ENCODE peak calls at places on chromosomes 4 and X, in seven cellular contexts. One of them, this sample, is unnamed. For H3K27me3, the result is how much of the 10 kb centered on the place peaks cover.

GRCh38 chr4:95850161-95850560 is 10.3 kb downstream of the PDHA2 start:
- DNase-seq in adrenal gland: no peak
- DNase-seq in psoas muscle: no peak
- DNase-seq in pancreas: no peak
- DNase-seq in left ventricle myocardium inferior: no peak
- DNase-seq in kidney epithelial cell: no peak
- DNase-seq in ascending aorta: no peak
- DNase-seq in this sample: no peak

GRCh38 chrX:71911731-71912050 is 1.0 kb downstream of the NHSL2 start:
- DNase-seq in left ventricle myocardium inferior: no peak
- DNase-seq in psoas muscle: no peak
- DNase-seq in ascending aorta: no peak
- DNase-seq in pancreas: no peak
- DNase-seq in kidney epithelial cell: no peak
- DNase-seq in adrenal gland: no peak
- DNase-seq in this sample: no peak

GRCh38 chr4:54063737-54064316 is 578 bp downstream of the CHIC2 start:
- DNase-seq in psoas muscle: peak
- DNase-seq in adrenal gland: peak
- DNase-seq in ascending aorta: peak
- DNase-seq in kidney epithelial cell: no peak
- DNase-seq in pancreas: peak
- DNase-seq in left ventricle myocardium inferior: peak
- DNase-seq in this sample: no peak

GRCh38 chrX:129744881-129745321 is 6.1 kb downstream of the XPNPEP2 start:
- DNase-seq in psoas muscle: no peak
- DNase-seq in kidney epithelial cell: no peak
- DNase-seq in left ventricle myocardium inferior: no peak
- DNase-seq in pancreas: no peak
- DNase-seq in adrenal gland: no peak
- DNase-seq in ascending aorta: no peak
- DNase-seq in this sample: no peak

GRCh38 chrX:1609311-1609710 is 5.5 kb upstream of the ASMT start:
- DNase-seq in adrenal gland: no peak
- DNase-seq in ascending aorta: no peak
- DNase-seq in pancreas: no peak
- DNase-seq in kidney epithelial cell: no peak
- DNase-seq in psoas muscle: no peak
- DNase-seq in left ventricle myocardium inferior: no peak
- DNase-seq in this sample: no peak

GRCh38 chr4:72959411-72959810 is 110.1 kb downstream of the COX18 start:
- DNase-seq in ascending aorta: no peak
- DNase-seq in left ventricle myocardium inferior: no peak
- DNase-seq in kidney epithelial cell: no peak
- DNase-seq in pancreas: no peak
- DNase-seq in adrenal gland: no peak
- DNase-seq in psoas muscle: no peak
- DNase-seq in this sample: no peak

GRCh38 chr4:112604590-112604989 is 32.1 kb downstream of the ZGRF1 start:
- DNase-seq in ascending aorta: no peak
- DNase-seq in psoas muscle: no peak
- DNase-seq in kidney epithelial cell: peak
- DNase-seq in adrenal gland: peak
- DNase-seq in pancreas: peak
- DNase-seq in left ventricle myocardium inferior: no peak
- DNase-seq in this sample: peak

GRCh38 chr4:107058828-107059227 is 22.7 kb upstream of the DKK2 start:
- DNase-seq in pancreas: no peak
- DNase-seq in left ventricle myocardium inferior: no peak
- DNase-seq in adrenal gland: no peak
- DNase-seq in psoas muscle: no peak
- DNase-seq in kidney epithelial cell: no peak
- DNase-seq in ascending aorta: no peak
- DNase-seq in this sample: no peak

GRCh38 chr4:150130953-150131352 is 52.7 kb downstream of the DCLK2 start:
- DNase-seq in pancreas: no peak
- DNase-seq in ascending aorta: peak
- DNase-seq in left ventricle myocardium inferior: no peak
- DNase-seq in adrenal gland: no peak
- DNase-seq in kidney epithelial cell: no peak
- DNase-seq in psoas muscle: peak
- DNase-seq in this sample: no peak

GRCh38 chr4:176845636-176846035 is 52.9 kb upstream of the VEGFC start:
- DNase-seq in psoas muscle: no peak
- DNase-seq in pancreas: no peak
- DNase-seq in ascending aorta: no peak
- DNase-seq in left ventricle myocardium inferior: no peak
- DNase-seq in adrenal gland: no peak
- DNase-seq in kidney epithelial cell: no peak
- DNase-seq in this sample: peak

GRCh38 chrX:103531002-103531401 is 11.7 kb upstream of the RAB40A start:
- DNase-seq in psoas muscle: no peak
- DNase-seq in left ventricle myocardium inferior: no peak
- DNase-seq in adrenal gland: no peak
- DNase-seq in ascending aorta: no peak
- DNase-seq in kidney epithelial cell: no peak
- DNase-seq in pancreas: no peak
- DNase-seq in this sample: peak

GRCh38 chrX:14964500-14964899 is 91.3 kb downstream of the MOSPD2 start:
- DNase-seq in adrenal gland: no peak
- DNase-seq in psoas muscle: no peak
- DNase-seq in kidney epithelial cell: no peak
- DNase-seq in ascending aorta: no peak
- DNase-seq in left ventricle myocardium inferior: no peak
- DNase-seq in pancreas: no peak
- DNase-seq in this sample: no peak

GRCh38 chr4:139337612-139338011 is 35.3 kb upstream of the NDUFC1 start:
- DNase-seq in adrenal gland: no peak
- DNase-seq in left ventricle myocardium inferior: no peak
- DNase-seq in ascending aorta: no peak
- DNase-seq in pancreas: no peak
- DNase-seq in kidney epithelial cell: no peak
- DNase-seq in psoas muscle: no peak
- DNase-seq in this sample: no peak

GRCh38 chrX:72540318-72540717 is 32.3 kb downstream of the HDAC8 start:
- DNase-seq in left ventricle myocardium inferior: no peak
- DNase-seq in psoas muscle: no peak
- DNase-seq in kidney epithelial cell: no peak
- DNase-seq in adrenal gland: no peak
- DNase-seq in pancreas: no peak
- DNase-seq in ascending aorta: no peak
- DNase-seq in this sample: peak

GRCh38 chrX:55715847-55716246 is 1.7 kb upstream of the RRAGB start:
- DNase-seq in left ventricle myocardium inferior: no peak
- DNase-seq in adrenal gland: no peak
- DNase-seq in psoas muscle: no peak
- DNase-seq in ascending aorta: no peak
- DNase-seq in kidney epithelial cell: no peak
- DNase-seq in pancreas: no peak
- DNase-seq in this sample: no peak

GRCh38 chr4:56184214-56184613 is 203.1 kb downstream of the AASDH start:
- DNase-seq in psoas muscle: no peak
- DNase-seq in kidney epithelial cell: no peak
- DNase-seq in left ventricle myocardium inferior: no peak
- DNase-seq in pancreas: no peak
- DNase-seq in adrenal gland: no peak
- DNase-seq in ascending aorta: no peak
- DNase-seq in this sample: no peak

GRCh38 chrX:39152106-39152649 is 350.9 kb downstream of the MID1IP1 start:
- DNase-seq in kidney epithelial cell: no peak
- DNase-seq in pancreas: peak
- DNase-seq in psoas muscle: peak
- DNase-seq in ascending aorta: no peak
- DNase-seq in adrenal gland: no peak
- DNase-seq in left ventricle myocardium inferior: peak
- DNase-seq in this sample: no peak

GRCh38 chrX:154412468-154412867 is 1.1 kb downstream of the TAFAZZIN start:
- DNase-seq in adrenal gland: no peak
- DNase-seq in psoas muscle: peak
- DNase-seq in pancreas: no peak
- DNase-seq in ascending aorta: peak
- DNase-seq in kidney epithelial cell: no peak
- DNase-seq in left ventricle myocardium inferior: no peak
- DNase-seq in this sample: no peak

GRCh38 chr4:93718233-93718632 is 110.3 kb upstream of the ATOH1 start:
- DNase-seq in adrenal gland: no peak
- DNase-seq in ascending aorta: no peak
- DNase-seq in kidney epithelial cell: no peak
- DNase-seq in left ventricle myocardium inferior: no peak
- DNase-seq in psoas muscle: no peak
- DNase-seq in pancreas: no peak
- DNase-seq in this sample: no peak

GRCh38 chr4:179871726-179872125 is 2371.5 kb upstream of the TENM3 start:
- DNase-seq in pancreas: no peak
- DNase-seq in kidney epithelial cell: no peak
- DNase-seq in psoas muscle: no peak
- DNase-seq in ascending aorta: no peak
- DNase-seq in left ventricle myocardium inferior: no peak
- DNase-seq in adrenal gland: no peak
- DNase-seq in this sample: no peak

DNA sequence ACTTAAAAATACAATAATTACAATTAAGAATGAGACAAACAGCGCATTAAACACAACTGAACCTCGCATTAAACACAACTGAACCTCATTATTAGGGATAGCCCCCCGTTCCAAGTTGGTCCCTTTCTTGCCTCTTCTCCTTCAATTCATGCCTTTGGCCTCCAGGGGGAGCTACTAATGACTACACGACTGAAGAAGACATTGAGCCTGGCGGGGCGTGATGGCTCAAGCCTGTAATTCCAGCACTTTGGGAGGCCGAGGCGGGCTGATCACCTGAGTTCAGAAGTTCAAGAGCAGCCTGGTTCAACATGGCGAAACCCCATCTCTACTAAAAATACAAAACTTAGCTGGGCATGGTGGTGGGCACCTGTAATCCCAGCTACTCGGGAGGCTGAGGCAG is 56.4 kb upstream of the NWD2 start:
- DNase-seq in ascending aorta: no peak
- DNase-seq in kidney epithelial cell: no peak
- DNase-seq in adrenal gland: no peak
- DNase-seq in pancreas: no peak
- DNase-seq in psoas muscle: no peak
- DNase-seq in left ventricle myocardium inferior: no peak
- DNase-seq in this sample: no peak
- TF ChIP-seq CTCF in ascending aorta: no peak
- TF ChIP-seq CTCF in kidney epithelial cell: peak
- TF ChIP-seq CTCF in adrenal gland: no peak
- TF ChIP-seq CTCF in pancreas: no peak
- TF ChIP-seq CTCF in psoas muscle: no peak
- TF ChIP-seq CTCF in left ventricle myocardium inferior: no peak
- TF ChIP-seq CTCF in this sample: no peak

GRCh38 chr4:145482209-145483021 is 762 bp downstream of the SMAD1 start:
- DNase-seq in pancreas: peak
- DNase-seq in left ventricle myocardium inferior: peak
- DNase-seq in ascending aorta: peak
- DNase-seq in psoas muscle: peak
- DNase-seq in adrenal gland: peak
- DNase-seq in kidney epithelial cell: peak
- DNase-seq in this sample: no peak

GRCh38 chr4:145481942-145482208 is 222 bp downstream of the SMAD1 start:
- DNase-seq in adrenal gland: no peak
- DNase-seq in left ventricle myocardium inferior: no peak
- DNase-seq in ascending aorta: no peak
- DNase-seq in pancreas: no peak
- DNase-seq in kidney epithelial cell: no peak
- DNase-seq in psoas muscle: no peak
- DNase-seq in this sample: no peak

GRCh38 chr4:145486603-145487002 is 5.0 kb downstream of the SMAD1 start:
- DNase-seq in psoas muscle: no peak
- DNase-seq in ascending aorta: no peak
- DNase-seq in pancreas: no peak
- DNase-seq in kidney epithelial cell: no peak
- DNase-seq in left ventricle myocardium inferior: no peak
- DNase-seq in adrenal gland: no peak
- DNase-seq in this sample: no peak

GRCh38 chr4:145485120-145485519 is 3.5 kb downstream of the SMAD1 start:
- DNase-seq in psoas muscle: no peak
- DNase-seq in left ventricle myocardium inferior: no peak
- DNase-seq in ascending aorta: no peak
- DNase-seq in adrenal gland: no peak
- DNase-seq in kidney epithelial cell: no peak
- DNase-seq in pancreas: no peak
- DNase-seq in this sample: no peak

DNA sequence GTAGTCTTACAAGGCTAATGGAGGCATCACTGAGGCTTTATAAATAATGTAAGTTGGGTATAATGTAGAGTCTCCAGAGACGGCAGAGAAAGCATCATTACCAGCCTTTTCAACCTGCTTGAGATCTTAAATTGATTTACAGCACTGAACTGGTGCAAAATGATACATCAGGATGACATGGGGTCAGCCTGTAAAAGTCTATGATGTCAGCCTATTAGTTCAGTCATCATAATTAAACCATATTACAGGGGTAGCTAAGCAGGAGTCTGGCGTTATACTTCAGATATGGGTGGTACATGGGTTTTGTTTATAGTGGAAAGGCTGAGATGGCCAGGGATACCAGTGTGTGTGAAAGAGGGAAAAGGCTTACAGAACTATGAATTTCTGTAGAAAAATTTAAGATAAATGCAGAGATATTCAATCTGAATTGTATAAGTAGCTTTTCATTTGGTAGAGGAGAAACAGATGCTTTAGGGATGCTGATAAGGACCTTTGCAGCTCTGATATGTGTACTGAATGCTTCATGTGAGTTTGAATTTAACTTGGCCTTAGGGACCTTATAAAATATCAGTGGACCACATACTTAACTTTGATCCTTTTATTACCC is 2.7 kb downstream of the SMAD1 start:
- DNase-seq in psoas muscle: no peak
- DNase-seq in left ventricle myocardium inferior: no peak
- DNase-seq in pancreas: no peak
- DNase-seq in kidney epithelial cell: no peak
- DNase-seq in adrenal gland: no peak
- DNase-seq in ascending aorta: no peak
- DNase-seq in this sample: no peak
- H3K27me3 ChIP-seq in psoas muscle: under half
- H3K27me3 ChIP-seq in left ventricle myocardium inferior: under half
- H3K27me3 ChIP-seq in pancreas: under half
- H3K27me3 ChIP-seq in kidney epithelial cell: under half
- H3K27me3 ChIP-seq in adrenal gland: under half
- H3K27me3 ChIP-seq in ascending aorta: under half
- H3K27me3 ChIP-seq in this sample: under half

DNA sequence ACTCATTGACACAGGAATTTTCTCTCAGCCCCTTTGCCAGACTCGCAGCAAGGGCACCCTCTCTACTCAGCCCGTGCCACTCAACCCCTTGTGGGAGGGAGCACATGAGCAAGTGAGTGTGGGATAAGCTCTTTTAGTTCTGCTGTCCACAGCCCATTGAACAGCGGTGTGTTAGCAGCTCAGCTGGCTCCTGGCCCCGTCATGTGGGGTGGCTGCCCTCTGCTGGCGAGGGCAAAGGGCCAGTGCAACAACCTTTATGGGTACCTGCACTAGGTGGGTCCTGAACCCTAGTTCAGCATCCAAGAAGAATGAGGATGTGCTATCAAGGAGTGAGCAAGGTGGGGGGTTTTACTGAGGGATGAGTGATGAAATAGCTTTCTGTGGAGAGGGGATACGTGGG is 85.0 kb upstream of the ZNF81 start:
- DNase-seq in left ventricle myocardium inferior: peak
- DNase-seq in ascending aorta: no peak
- DNase-seq in psoas muscle: peak
- DNase-seq in kidney epithelial cell: no peak
- DNase-seq in pancreas: peak
- DNase-seq in adrenal gland: peak
- DNase-seq in this sample: no peak
- TF ChIP-seq CTCF in left ventricle myocardium inferior: peak
- TF ChIP-seq CTCF in ascending aorta: no peak
- TF ChIP-seq CTCF in psoas muscle: peak
- TF ChIP-seq CTCF in kidney epithelial cell: peak
- TF ChIP-seq CTCF in pancreas: peak
- TF ChIP-seq CTCF in adrenal gland: no peak
- TF ChIP-seq CTCF in this sample: peak

GRCh38 chr4:25654971-25655963 is at the start of gene SLC34A2:
- DNase-seq in pancreas: peak
- DNase-seq in ascending aorta: no peak
- DNase-seq in adrenal gland: no peak
- DNase-seq in psoas muscle: no peak
- DNase-seq in kidney epithelial cell: no peak
- DNase-seq in left ventricle myocardium inferior: no peak
- DNase-seq in this sample: no peak
- H3K27me3 ChIP-seq in pancreas: under half
- H3K27me3 ChIP-seq in ascending aorta: under half
- H3K27me3 ChIP-seq in adrenal gland: under half
- H3K27me3 ChIP-seq in psoas muscle: under half
- H3K27me3 ChIP-seq in kidney epithelial cell: under half
- H3K27me3 ChIP-seq in left ventricle myocardium inferior: half or more
- H3K27me3 ChIP-seq in this sample: under half